ENCODE peak calls at places on chromosome 7, in four cellular contexts. W, F, L and T are unnamed samples.

GRCh38 chr7:111164442-111164841 is 73.5 kb downstream of the LRRN3 start:
- DNase-seq in W (no peak), L (no peak), F (no peak), T (no peak)

GRCh38 chr7:133230591-133231194 is 22.2 kb upstream of the EXOC4 start:
- DNase-seq in F (peak), L (peak), W (no peak), T (peak)

GRCh38 chr7:7221602-7222038 is 39.3 kb downstream of the C1GALT1 start:
- DNase-seq in W (peak), F (peak), L (no peak), T (peak)

GRCh38 chr7:130071701-130072622 is 1.6 kb downstream of the KLHDC10 start:
- DNase-seq in W (peak), F (peak), L (peak), T (peak)

GRCh38 chr7:47154781-47155180 is 427.1 kb downstream of the TNS3 start:
- DNase-seq in F (no peak), L (no peak), W (peak), T (no peak)

GRCh38 chr7:70849580-70850235 is 282.2 kb upstream of the GALNT17 start:
- DNase-seq in F (no peak), W (no peak), L (no peak), T (no peak)

GRCh38 chr7:49089717-49090116 is 165.4 kb downstream of the CDC14C start:
- DNase-seq in L (no peak), F (no peak), W (no peak), T (no peak)

GRCh38 chr7:80231719-80232118 is 97.1 kb downstream of the GNAI1 start:
- DNase-seq in L (no peak), F (no peak), W (peak), T (no peak)

GRCh38 chr7:75642810-75643486 is 95.8 kb downstream of the HIP1 start:
- DNase-seq in W (no peak), L (peak), F (peak), T (no peak)

GRCh38 chr7:5494320-5494682 is 70.7 kb upstream of the TNRC18 start:
- DNase-seq in F (no peak), L (no peak), W (no peak), T (no peak)

GRCh38 chr7:141232286-141233051 is 158.6 kb downstream of the TMEM178B start:
- DNase-seq in F (no peak), W (no peak), L (no peak), T (no peak)

GRCh38 chr7:47361746-47362215 is 220.1 kb downstream of the TNS3 start:
- DNase-seq in F (peak), W (peak), L (peak), T (no peak)

GRCh38 chr7:82593780-82594179 is 150.2 kb upstream of the CACNA2D1 start:
- DNase-seq in F (no peak), W (no peak), L (no peak), T (no peak)

GRCh38 chr7:150755473-150756099 is 18.4 kb downstream of the GIMAP5 start:
- DNase-seq in F (no peak), W (no peak), L (no peak), T (no peak)

GRCh38 chr7:103142494-103142893 is 6.4 kb downstream of the NAPEPLD start:
- DNase-seq in F (no peak), W (no peak), L (no peak), T (no peak)

GRCh38 chr7:137760111-137760510 is 86.7 kb downstream of the DGKI start:
- DNase-seq in L (no peak), W (no peak), F (no peak), T (no peak)

GRCh38 chr7:44985033-44985695 is 6.3 kb upstream of the MYO1G start:
- DNase-seq in F (no peak), L (no peak), W (no peak), T (no peak)

GRCh38 chr7:129607471-129608120 is 3.9 kb upstream of the NRF1 start:
- DNase-seq in F (no peak), W (no peak), L (peak), T (no peak)

GRCh38 chr7:159075563-159076238 is 69.0 kb downstream of the VIPR2 start:
- DNase-seq in W (no peak), L (no peak), F (no peak), T (no peak)

GRCh38 chr7:111986601-111987000 is 219.6 kb downstream of the DOCK4 start:
- DNase-seq in W (no peak), L (no peak), F (no peak), T (no peak)

GRCh38 chr7:94962661-94963060 is 55.3 kb downstream of the PPP1R9A start:
- DNase-seq in F (no peak), W (no peak), L (no peak), T (no peak)

GRCh38 chr7:35617076-35617475 is 77.9 kb downstream of the HERPUD2 start:
- DNase-seq in F (no peak), W (peak), L (no peak), T (no peak)

GRCh38 chr7:104174798-104175197 is 33.0 kb downstream of the ORC5 start:
- DNase-seq in L (peak), F (no peak), W (no peak), T (no peak)

GRCh38 chr7:27374958-27375841 is 132.6 kb downstream of the EVX1 start:
- DNase-seq in F (no peak), W (no peak), L (no peak), T (no peak)

GRCh38 chr7:1567893-1568292 is 1.9 kb downstream of the PSMG3 start:
- DNase-seq in F (no peak), W (no peak), L (no peak), T (no peak)

GRCh38 chr7:22561895-22562593 is 62.1 kb upstream of the STEAP1B start:
- DNase-seq in W (no peak), F (no peak), L (no peak), T (no peak)

GRCh38 chr7:116628971-116629586 is 42.9 kb upstream of the MET start:
- DNase-seq in L (peak), W (no peak), F (no peak), T (no peak)

GRCh38 chr7:141045126-141045841 is 28.6 kb upstream of the TMEM178B start:
- DNase-seq in W (no peak), F (no peak), L (no peak), T (no peak)

GRCh38 chr7:17150018-17150417 is 148.4 kb upstream of the AHR start:
- DNase-seq in F (no peak), L (no peak), W (no peak), T (no peak)

GRCh38 chr7:107065929-107066247 is 21.4 kb downstream of the PRKAR2B start:
- DNase-seq in W (no peak), L (no peak), F (no peak), T (no peak)